ENCODE peak calls at places on chromosomes 13 and 19, in ten cellular contexts. One of them, this sample, is unnamed.

GRCh38 chr19:45863840-45864628 is at the start of gene FOXA3:
- DNase-seq in CD8-positive, alpha-beta T cell: peak
- DNase-seq in PC-3: peak
- DNase-seq in AG10803: no peak
- DNase-seq in AG09309: no peak
- DNase-seq in mammary epithelial cell: no peak
- DNase-seq in lower lobe of right lung: no peak
- DNase-seq in A549: peak
- DNase-seq in hepatocyte: peak
- DNase-seq in left lung: peak
- DNase-seq in this sample: peak

GRCh38 chr19:38409631-38410133 is 6.8 kb downstream of the FAM98C start:
- DNase-seq in CD8-positive, alpha-beta T cell: no peak
- DNase-seq in PC-3: no peak
- DNase-seq in AG10803: peak
- DNase-seq in AG09309: no peak
- DNase-seq in mammary epithelial cell: no peak
- DNase-seq in lower lobe of right lung: no peak
- DNase-seq in A549: peak
- DNase-seq in hepatocyte: no peak
- DNase-seq in left lung: peak
- DNase-seq in this sample: no peak

GRCh38 chr19:13873776-13874515 is 3.0 kb upstream of the NANOS3 start:
- DNase-seq in CD8-positive, alpha-beta T cell: no peak
- DNase-seq in PC-3: no peak
- DNase-seq in AG10803: no peak
- DNase-seq in AG09309: no peak
- DNase-seq in mammary epithelial cell: no peak
- DNase-seq in lower lobe of right lung: no peak
- DNase-seq in A549: no peak
- DNase-seq in hepatocyte: no peak
- DNase-seq in left lung: no peak
- DNase-seq in this sample: no peak

GRCh38 chr19:12788682-12789097 is 2.6 kb upstream of the JUNB start:
- DNase-seq in CD8-positive, alpha-beta T cell: peak
- DNase-seq in PC-3: peak
- DNase-seq in AG10803: peak
- DNase-seq in AG09309: no peak
- DNase-seq in mammary epithelial cell: peak
- DNase-seq in lower lobe of right lung: peak
- DNase-seq in A549: peak
- DNase-seq in hepatocyte: peak
- DNase-seq in left lung: peak
- DNase-seq in this sample: peak

GRCh38 chr19:29795461-29795860 is 16.3 kb upstream of the CCNE1 start:
- DNase-seq in CD8-positive, alpha-beta T cell: no peak
- DNase-seq in PC-3: no peak
- DNase-seq in AG10803: no peak
- DNase-seq in AG09309: no peak
- DNase-seq in mammary epithelial cell: no peak
- DNase-seq in lower lobe of right lung: peak
- DNase-seq in A549: no peak
- DNase-seq in hepatocyte: no peak
- DNase-seq in left lung: no peak
- DNase-seq in this sample: no peak

GRCh38 chr19:33467851-33468250 is 53.7 kb downstream of the PEPD start:
- DNase-seq in CD8-positive, alpha-beta T cell: no peak
- DNase-seq in PC-3: no peak
- DNase-seq in AG10803: no peak
- DNase-seq in AG09309: no peak
- DNase-seq in mammary epithelial cell: no peak
- DNase-seq in lower lobe of right lung: peak
- DNase-seq in A549: no peak
- DNase-seq in hepatocyte: no peak
- DNase-seq in left lung: peak
- DNase-seq in this sample: no peak

GRCh38 chr19:17606786-17607185 is 51.3 kb downstream of the COLGALT1 start:
- DNase-seq in CD8-positive, alpha-beta T cell: no peak
- DNase-seq in PC-3: no peak
- DNase-seq in AG10803: no peak
- DNase-seq in AG09309: no peak
- DNase-seq in mammary epithelial cell: no peak
- DNase-seq in lower lobe of right lung: no peak
- DNase-seq in A549: no peak
- DNase-seq in hepatocyte: no peak
- DNase-seq in left lung: no peak
- DNase-seq in this sample: no peak

GRCh38 chr13:21040120-21040834 is 21.1 kb downstream of the LATS2 start:
- DNase-seq in CD8-positive, alpha-beta T cell: no peak
- DNase-seq in PC-3: no peak
- DNase-seq in AG10803: no peak
- DNase-seq in AG09309: no peak
- DNase-seq in mammary epithelial cell: no peak
- DNase-seq in lower lobe of right lung: no peak
- DNase-seq in A549: no peak
- DNase-seq in hepatocyte: no peak
- DNase-seq in left lung: no peak
- DNase-seq in this sample: no peak

GRCh38 chr13:70817571-70817970 is 709.3 kb upstream of the KLHL1 start:
- DNase-seq in CD8-positive, alpha-beta T cell: no peak
- DNase-seq in PC-3: peak
- DNase-seq in AG10803: no peak
- DNase-seq in AG09309: no peak
- DNase-seq in mammary epithelial cell: no peak
- DNase-seq in lower lobe of right lung: no peak
- DNase-seq in A549: no peak
- DNase-seq in hepatocyte: no peak
- DNase-seq in left lung: no peak
- DNase-seq in this sample: peak

GRCh38 chr13:101916108-101916757 is 463.8 kb downstream of the ITGBL1 start:
- DNase-seq in CD8-positive, alpha-beta T cell: no peak
- DNase-seq in PC-3: no peak
- DNase-seq in AG10803: no peak
- DNase-seq in AG09309: no peak
- DNase-seq in mammary epithelial cell: peak
- DNase-seq in lower lobe of right lung: no peak
- DNase-seq in A549: peak
- DNase-seq in hepatocyte: peak
- DNase-seq in left lung: peak
- DNase-seq in this sample: peak

GRCh38 chr19:7845390-7846179 is 15.6 kb downstream of the EVI5L start:
- DNase-seq in CD8-positive, alpha-beta T cell: no peak
- DNase-seq in PC-3: no peak
- DNase-seq in AG10803: no peak
- DNase-seq in AG09309: no peak
- DNase-seq in mammary epithelial cell: no peak
- DNase-seq in lower lobe of right lung: no peak
- DNase-seq in A549: no peak
- DNase-seq in hepatocyte: no peak
- DNase-seq in left lung: peak
- DNase-seq in this sample: no peak

GRCh38 chr13:20475927-20476691 is 49.5 kb downstream of the CRYL1 start:
- DNase-seq in CD8-positive, alpha-beta T cell: peak
- DNase-seq in PC-3: no peak
- DNase-seq in AG10803: no peak
- DNase-seq in AG09309: no peak
- DNase-seq in mammary epithelial cell: peak
- DNase-seq in lower lobe of right lung: no peak
- DNase-seq in A549: no peak
- DNase-seq in hepatocyte: peak
- DNase-seq in left lung: no peak
- DNase-seq in this sample: no peak

GRCh38 chr13:110775576-110775975 is 62.1 kb downstream of the ING1 start:
- DNase-seq in CD8-positive, alpha-beta T cell: no peak
- DNase-seq in PC-3: no peak
- DNase-seq in AG10803: no peak
- DNase-seq in AG09309: no peak
- DNase-seq in mammary epithelial cell: no peak
- DNase-seq in lower lobe of right lung: no peak
- DNase-seq in A549: no peak
- DNase-seq in hepatocyte: no peak
- DNase-seq in left lung: no peak
- DNase-seq in this sample: no peak

GRCh38 chr19:21483589-21484170 is 21.7 kb upstream of the ZNF429 start:
- DNase-seq in CD8-positive, alpha-beta T cell: peak
- DNase-seq in PC-3: no peak
- DNase-seq in AG10803: peak
- DNase-seq in AG09309: no peak
- DNase-seq in mammary epithelial cell: no peak
- DNase-seq in lower lobe of right lung: peak
- DNase-seq in A549: peak
- DNase-seq in hepatocyte: no peak
- DNase-seq in left lung: peak
- DNase-seq in this sample: peak

GRCh38 chr19:35451278-35452096 is 3.4 kb downstream of the FFAR2 start:
- DNase-seq in CD8-positive, alpha-beta T cell: no peak
- DNase-seq in PC-3: no peak
- DNase-seq in AG10803: no peak
- DNase-seq in AG09309: no peak
- DNase-seq in mammary epithelial cell: no peak
- DNase-seq in lower lobe of right lung: no peak
- DNase-seq in A549: no peak
- DNase-seq in hepatocyte: no peak
- DNase-seq in left lung: no peak
- DNase-seq in this sample: no peak

GRCh38 chr19:55345818-55346724 is 6.4 kb downstream of the KMT5C start:
- DNase-seq in CD8-positive, alpha-beta T cell: no peak
- DNase-seq in PC-3: no peak
- DNase-seq in AG10803: no peak
- DNase-seq in AG09309: no peak
- DNase-seq in mammary epithelial cell: no peak
- DNase-seq in lower lobe of right lung: peak
- DNase-seq in A549: peak
- DNase-seq in hepatocyte: no peak
- DNase-seq in left lung: no peak
- DNase-seq in this sample: no peak

GRCh38 chr13:57813641-57814040 is 182.1 kb downstream of the PCDH17 start:
- DNase-seq in CD8-positive, alpha-beta T cell: no peak
- DNase-seq in PC-3: no peak
- DNase-seq in AG10803: no peak
- DNase-seq in AG09309: no peak
- DNase-seq in mammary epithelial cell: no peak
- DNase-seq in lower lobe of right lung: no peak
- DNase-seq in A549: no peak
- DNase-seq in hepatocyte: no peak
- DNase-seq in left lung: no peak
- DNase-seq in this sample: no peak

GRCh38 chr19:40693150-40693788 is 2.8 kb upstream of the NUMBL start:
- DNase-seq in CD8-positive, alpha-beta T cell: no peak
- DNase-seq in PC-3: no peak
- DNase-seq in AG10803: no peak
- DNase-seq in AG09309: no peak
- DNase-seq in mammary epithelial cell: no peak
- DNase-seq in lower lobe of right lung: no peak
- DNase-seq in A549: no peak
- DNase-seq in hepatocyte: no peak
- DNase-seq in left lung: peak
- DNase-seq in this sample: no peak
- H3K4me3 ChIP-seq in CD8-positive, alpha-beta T cell: no peak
- H3K4me3 ChIP-seq in PC-3: no peak
- H3K4me3 ChIP-seq in AG10803: no peak
- H3K4me3 ChIP-seq in AG09309: no peak
- H3K4me3 ChIP-seq in mammary epithelial cell: no peak
- H3K4me3 ChIP-seq in lower lobe of right lung: no peak
- H3K4me3 ChIP-seq in A549: no peak
- H3K4me3 ChIP-seq in hepatocyte: no peak
- H3K4me3 ChIP-seq in left lung: no peak
- H3K4me3 ChIP-seq in this sample: no peak

GRCh38 chr13:37769078-37769477 is 100.5 kb downstream of the TRPC4 start:
- DNase-seq in CD8-positive, alpha-beta T cell: no peak
- DNase-seq in PC-3: peak
- DNase-seq in AG10803: no peak
- DNase-seq in AG09309: no peak
- DNase-seq in mammary epithelial cell: no peak
- DNase-seq in lower lobe of right lung: no peak
- DNase-seq in A549: no peak
- DNase-seq in hepatocyte: peak
- DNase-seq in left lung: no peak
- DNase-seq in this sample: peak
- TF ChIP-seq CTCF in CD8-positive, alpha-beta T cell: no peak
- TF ChIP-seq CTCF in PC-3: peak
- TF ChIP-seq CTCF in AG10803: peak
- TF ChIP-seq CTCF in AG09309: no peak
- TF ChIP-seq CTCF in mammary epithelial cell: no peak
- TF ChIP-seq CTCF in lower lobe of right lung: no peak
- TF ChIP-seq CTCF in A549: no peak
- TF ChIP-seq CTCF in hepatocyte: peak
- TF ChIP-seq CTCF in left lung: no peak
- TF ChIP-seq CTCF in this sample: peak

GRCh38 chr19:1774999-1775772 is 21.9 kb downstream of the ONECUT3 start:
- DNase-seq in CD8-positive, alpha-beta T cell: no peak
- DNase-seq in PC-3: no peak
- DNase-seq in AG10803: no peak
- DNase-seq in AG09309: no peak
- DNase-seq in mammary epithelial cell: no peak
- DNase-seq in lower lobe of right lung: no peak
- DNase-seq in A549: no peak
- DNase-seq in hepatocyte: no peak
- DNase-seq in left lung: no peak
- DNase-seq in this sample: no peak

GRCh38 chr19:1773173-1773572 is 19.9 kb downstream of the ONECUT3 start:
- DNase-seq in CD8-positive, alpha-beta T cell: no peak
- DNase-seq in PC-3: peak
- DNase-seq in AG10803: peak
- DNase-seq in AG09309: peak
- DNase-seq in mammary epithelial cell: peak
- DNase-seq in lower lobe of right lung: no peak
- DNase-seq in A549: no peak
- DNase-seq in hepatocyte: no peak
- DNase-seq in left lung: no peak
- DNase-seq in this sample: peak

GRCh38 chr19:1777149-1777548 is 23.8 kb downstream of the ONECUT3 start:
- DNase-seq in CD8-positive, alpha-beta T cell: no peak
- DNase-seq in PC-3: no peak
- DNase-seq in AG10803: no peak
- DNase-seq in AG09309: no peak
- DNase-seq in mammary epithelial cell: no peak
- DNase-seq in lower lobe of right lung: no peak
- DNase-seq in A549: no peak
- DNase-seq in hepatocyte: no peak
- DNase-seq in left lung: no peak
- DNase-seq in this sample: no peak

GRCh38 chr19:1776606-1777147 is 23.4 kb downstream of the ONECUT3 start:
- DNase-seq in CD8-positive, alpha-beta T cell: no peak
- DNase-seq in PC-3: no peak
- DNase-seq in AG10803: no peak
- DNase-seq in AG09309: no peak
- DNase-seq in mammary epithelial cell: no peak
- DNase-seq in lower lobe of right lung: no peak
- DNase-seq in A549: no peak
- DNase-seq in hepatocyte: no peak
- DNase-seq in left lung: peak
- DNase-seq in this sample: no peak

GRCh38 chr19:1775951-1776605 is 22.8 kb downstream of the ONECUT3 start:
- DNase-seq in CD8-positive, alpha-beta T cell: no peak
- DNase-seq in PC-3: no peak
- DNase-seq in AG10803: no peak
- DNase-seq in AG09309: no peak
- DNase-seq in mammary epithelial cell: no peak
- DNase-seq in lower lobe of right lung: no peak
- DNase-seq in A549: no peak
- DNase-seq in hepatocyte: no peak
- DNase-seq in left lung: peak
- DNase-seq in this sample: no peak
- H3K4me3 ChIP-seq in CD8-positive, alpha-beta T cell: no peak
- H3K4me3 ChIP-seq in PC-3: no peak
- H3K4me3 ChIP-seq in AG10803: no peak
- H3K4me3 ChIP-seq in AG09309: no peak
- H3K4me3 ChIP-seq in mammary epithelial cell: no peak
- H3K4me3 ChIP-seq in lower lobe of right lung: no peak
- H3K4me3 ChIP-seq in A549: no peak
- H3K4me3 ChIP-seq in hepatocyte: no peak
- H3K4me3 ChIP-seq in left lung: no peak
- H3K4me3 ChIP-seq in this sample: no peak

GRCh38 chr13:51594432-51594831 is 10.2 kb downstream of the WDFY2 start:
- DNase-seq in CD8-positive, alpha-beta T cell: no peak
- DNase-seq in PC-3: no peak
- DNase-seq in AG10803: no peak
- DNase-seq in AG09309: no peak
- DNase-seq in mammary epithelial cell: no peak
- DNase-seq in lower lobe of right lung: no peak
- DNase-seq in A549: no peak
- DNase-seq in hepatocyte: no peak
- DNase-seq in left lung: no peak
- DNase-seq in this sample: no peak
- TF ChIP-seq CTCF in CD8-positive, alpha-beta T cell: no peak
- TF ChIP-seq CTCF in PC-3: no peak
- TF ChIP-seq CTCF in AG10803: no peak
- TF ChIP-seq CTCF in AG09309: no peak
- TF ChIP-seq CTCF in mammary epithelial cell: no peak
- TF ChIP-seq CTCF in lower lobe of right lung: no peak
- TF ChIP-seq CTCF in A549: no peak
- TF ChIP-seq CTCF in hepatocyte: no peak
- TF ChIP-seq CTCF in left lung: no peak
- TF ChIP-seq CTCF in this sample: no peak